ENCODE peak calls at places on chromosomes 1 and 21, in four cellular contexts. One of them, this sample, is unnamed.
A peak's percentile ranks its signal among the peaks of the same experiment; 100 is the strongest.

GRCh38 chr1:25889470-25889869 is 14.0 kb upstream of the PAQR7 start:
- DNase-seq in K562: peak; percentile 60
- DNase-seq in GM12878: no peak
- DNase-seq in HepG2: no peak
- DNase-seq in this sample: no peak

GRCh38 chr21:42538479-42539275 is 25.0 kb downstream of the SLC37A1 start:
- DNase-seq in K562: no peak
- DNase-seq in GM12878: no peak
- DNase-seq in HepG2: no peak
- DNase-seq in this sample: no peak

GRCh38 chr1:46152021-46152420 is 19.6 kb upstream of the PIK3R3 start:
- DNase-seq in K562: no peak
- DNase-seq in GM12878: no peak
- DNase-seq in HepG2: no peak
- DNase-seq in this sample: no peak

GRCh38 chr21:28228624-28228995 is 764.1 kb downstream of the LTN1 start:
- DNase-seq in K562: no peak
- DNase-seq in GM12878: no peak
- DNase-seq in HepG2: no peak
- DNase-seq in this sample: no peak

GRCh38 chr1:167720965-167721616 is 691 bp upstream of the MPZL1 start:
- DNase-seq in K562: no peak
- DNase-seq in GM12878: no peak
- DNase-seq in HepG2: peak; percentile 49
- DNase-seq in this sample: peak; percentile 60

GRCh38 chr1:98103617-98104284 is 182.9 kb upstream of the DPYD start:
- DNase-seq in K562: no peak
- DNase-seq in GM12878: no peak
- DNase-seq in HepG2: no peak
- DNase-seq in this sample: peak; percentile 28

GRCh38 chr1:41866285-41866684 is 52.4 kb downstream of the HIVEP3 start:
- DNase-seq in K562: no peak
- DNase-seq in GM12878: no peak
- DNase-seq in HepG2: no peak
- DNase-seq in this sample: no peak

GRCh38 chr1:222618001-222618879 is at the start of gene MIA3:
- DNase-seq in K562: peak; percentile 95
- DNase-seq in GM12878: no peak
- DNase-seq in HepG2: peak; percentile 39
- DNase-seq in this sample: no peak

GRCh38 chr1:52345252-52345651 is 20.8 kb downstream of the CC2D1B start:
- DNase-seq in K562: no peak
- DNase-seq in GM12878: no peak
- DNase-seq in HepG2: no peak
- DNase-seq in this sample: no peak

GRCh38 chr1:51314974-51315373 is 15.4 kb downstream of the TTC39A start:
- DNase-seq in K562: no peak
- DNase-seq in GM12878: no peak
- DNase-seq in HepG2: no peak
- DNase-seq in this sample: no peak

GRCh38 chr1:64687725-64688285 is 57.1 kb upstream of the RAVER2 start:
- DNase-seq in K562: no peak
- DNase-seq in GM12878: no peak
- DNase-seq in HepG2: no peak
- DNase-seq in this sample: no peak

GRCh38 chr1:235275223-235275622 is 52.8 kb downstream of the ARID4B start:
- DNase-seq in K562: no peak
- DNase-seq in GM12878: peak; percentile 55
- DNase-seq in HepG2: no peak
- DNase-seq in this sample: no peak

GRCh38 chr1:197619008-197619640 is 156.2 kb downstream of the DENND1B start:
- DNase-seq in K562: no peak
- DNase-seq in GM12878: no peak
- DNase-seq in HepG2: peak; percentile 5
- DNase-seq in this sample: no peak

GRCh38 chr1:179775009-179775408 is 31.9 kb downstream of the FAM163A start:
- DNase-seq in K562: peak; percentile 54
- DNase-seq in GM12878: no peak
- DNase-seq in HepG2: peak; percentile 16
- DNase-seq in this sample: no peak

GRCh38 chr21:42621828-42622199 is 31.6 kb upstream of the PDE9A start:
- DNase-seq in K562: no peak
- DNase-seq in GM12878: no peak
- DNase-seq in HepG2: no peak
- DNase-seq in this sample: no peak

GRCh38 chr1:228178737-228179720 is 13.4 kb downstream of the IBA57 start:
- DNase-seq in K562: peak; percentile 87
- DNase-seq in GM12878: no peak
- DNase-seq in HepG2: no peak
- DNase-seq in this sample: no peak

GRCh38 chr1:38071530-38072266 is 25.1 kb upstream of the POU3F1 start:
- DNase-seq in K562: peak; percentile 45
- DNase-seq in GM12878: no peak
- DNase-seq in HepG2: peak; percentile 17
- DNase-seq in this sample: peak; percentile 30

GRCh38 chr1:222815367-222815765 is 527 bp downstream of the DISP1 start:
- DNase-seq in K562: peak; percentile 24
- DNase-seq in GM12878: no peak
- DNase-seq in HepG2: no peak
- DNase-seq in this sample: peak; percentile 60

GRCh38 chr1:228034954-228035837 is 28.4 kb downstream of the WNT3A start:
- DNase-seq in K562: no peak
- DNase-seq in GM12878: no peak
- DNase-seq in HepG2: no peak
- DNase-seq in this sample: no peak

GRCh38 chr1:77562596-77563154 is 119.8 kb downstream of the ZZZ3 start:
- DNase-seq in K562: no peak
- DNase-seq in GM12878: no peak
- DNase-seq in HepG2: no peak
- DNase-seq in this sample: no peak

GRCh38 chr1:109425902-109426277 is 358 bp downstream of the PSMA5 start:
- DNase-seq in K562: no peak
- DNase-seq in GM12878: no peak
- DNase-seq in HepG2: peak; percentile 59
- DNase-seq in this sample: peak; percentile 25

GRCh38 chr1:228837817-228838716 is 102.8 kb downstream of the RHOU start:
- DNase-seq in K562: peak; percentile 54
- DNase-seq in GM12878: no peak
- DNase-seq in HepG2: peak; percentile 98
- DNase-seq in this sample: peak; percentile 88

GRCh38 chr1:151716771-151717631 is at the start of gene CELF3:
- DNase-seq in K562: peak; percentile 76
- DNase-seq in GM12878: no peak
- DNase-seq in HepG2: no peak
- DNase-seq in this sample: no peak

GRCh38 chr21:28587748-28588147 is 404.9 kb downstream of the LTN1 start:
- DNase-seq in K562: no peak
- DNase-seq in GM12878: no peak
- DNase-seq in HepG2: no peak
- DNase-seq in this sample: no peak

GRCh38 chr1:85494074-85494956 is 29.4 kb upstream of the DDAH1 start:
- DNase-seq in K562: no peak
- DNase-seq in GM12878: no peak
- DNase-seq in HepG2: no peak
- DNase-seq in this sample: no peak

GRCh38 chr21:45853703-45854342 is 127.7 kb upstream of the COL6A1 start:
- DNase-seq in K562: no peak
- DNase-seq in GM12878: no peak
- DNase-seq in HepG2: no peak
- DNase-seq in this sample: no peak

GRCh38 chr1:39272027-39272790 is 67.7 kb downstream of the MACF1 start:
- DNase-seq in K562: peak; percentile 41
- DNase-seq in GM12878: peak; percentile 87
- DNase-seq in HepG2: peak; percentile 30
- DNase-seq in this sample: no peak

GRCh38 chr1:43402055-43402865 is 12.6 kb downstream of the SZT2 start:
- DNase-seq in K562: peak; percentile 28
- DNase-seq in GM12878: no peak
- DNase-seq in HepG2: no peak
- DNase-seq in this sample: no peak

GRCh38 chr21:31397939-31398338 is 53.9 kb upstream of the TIAM1 start:
- DNase-seq in K562: no peak
- DNase-seq in GM12878: no peak
- DNase-seq in HepG2: no peak
- DNase-seq in this sample: no peak

GRCh38 chr1:161706483-161707347 is at the start of gene FCRLA:
- DNase-seq in K562: no peak
- DNase-seq in GM12878: peak; percentile 88
- DNase-seq in HepG2: no peak
- DNase-seq in this sample: peak; percentile 16

GRCh38 chr1:50979964-50980363 is 9.9 kb downstream of the CDKN2C start:
- DNase-seq in K562: no peak
- DNase-seq in GM12878: no peak
- DNase-seq in HepG2: no peak
- DNase-seq in this sample: no peak

GRCh38 chr1:69993787-69994186 is 211.6 kb downstream of the LRRC40 start:
- DNase-seq in K562: no peak
- DNase-seq in GM12878: no peak
- DNase-seq in HepG2: no peak
- DNase-seq in this sample: no peak

GRCh38 chr1:2976180-2976562 is 45.1 kb upstream of the ACTRT2 start:
- DNase-seq in K562: no peak
- DNase-seq in GM12878: no peak
- DNase-seq in HepG2: no peak
- DNase-seq in this sample: no peak
- H3K9me3 ChIP-seq in K562: no peaks in the 10 kb centered on the region
- H3K9me3 ChIP-seq in GM12878: no peaks in the 10 kb centered on the region
- H3K9me3 ChIP-seq in HepG2: no peaks in the 10 kb centered on the region
- H3K9me3 ChIP-seq in this sample: no peaks in the 10 kb centered on the region

GRCh38 chr1:147451628-147452027 is 89.7 kb upstream of the BCL9 start:
- DNase-seq in K562: no peak
- DNase-seq in GM12878: no peak
- DNase-seq in HepG2: no peak
- DNase-seq in this sample: no peak
- TF ChIP-seq USF2 in K562: no peak
- TF ChIP-seq USF2 in GM12878: no peak
- TF ChIP-seq USF2 in HepG2: no peak
- TF ChIP-seq USF2 in this sample: no peak

DNA sequence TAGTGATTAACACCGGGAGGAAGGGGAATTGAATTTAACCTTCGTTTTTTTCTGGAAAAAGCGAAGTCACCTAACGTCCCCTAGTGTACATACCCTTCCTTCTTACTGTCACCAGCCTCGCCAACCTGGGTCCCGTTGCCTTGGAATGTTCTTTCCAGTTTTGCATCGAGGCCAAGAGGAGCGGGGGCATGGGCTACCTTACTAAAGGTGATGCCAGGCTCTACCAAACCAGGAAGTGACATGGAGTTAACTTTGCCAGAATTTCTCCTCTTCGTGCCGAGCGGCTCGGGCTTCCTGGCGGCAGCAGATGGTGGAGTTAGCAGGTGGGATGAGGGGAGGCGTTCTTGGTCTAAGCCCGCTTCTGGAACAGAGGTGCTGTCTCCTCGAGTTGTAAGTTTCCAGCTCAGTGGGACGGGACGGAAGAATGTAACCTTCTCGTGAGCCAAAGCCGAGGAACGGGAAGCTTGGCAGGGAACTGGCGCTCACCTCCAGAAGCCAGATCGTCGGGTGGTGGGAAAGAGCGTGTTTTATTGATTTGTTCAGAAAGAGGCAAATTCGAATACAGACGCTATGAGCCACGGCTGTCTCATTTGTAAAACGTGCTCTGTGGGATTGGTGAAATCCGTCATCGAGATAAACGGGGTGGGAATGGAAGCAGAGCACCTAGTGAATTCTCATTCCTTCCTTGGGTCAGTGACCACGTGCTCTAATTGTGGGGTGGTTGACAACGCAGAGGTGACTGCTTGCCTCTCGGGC is 486 bp downstream of the NIPAL3 start:
- DNase-seq in K562: peak; percentile 47
- DNase-seq in GM12878: no peak
- DNase-seq in HepG2: no peak
- DNase-seq in this sample: peak; percentile 12
- TF ChIP-seq MYC in K562: no peak
- TF ChIP-seq MYC in GM12878: no peak
- TF ChIP-seq MYC in HepG2: peak; percentile 24
- TF ChIP-seq MYC in this sample: no peak

GRCh38 chr1:248753715-248754280 is 1.8 kb downstream of the LYPD8 start:
- DNase-seq in K562: no peak
- DNase-seq in GM12878: no peak
- DNase-seq in HepG2: no peak
- DNase-seq in this sample: no peak
- H3K9me3 ChIP-seq in K562: no peaks in the 10 kb centered on the region
- H3K9me3 ChIP-seq in GM12878: no peaks in the 10 kb centered on the region
- H3K9me3 ChIP-seq in HepG2: no peaks in the 10 kb centered on the region
- H3K9me3 ChIP-seq in this sample: peaks cover 4% of the 10 kb centered on the region

This sample was measured in A549.